ENCODE peak calls at places on chromosomes 16 and 17, in five cellular contexts. I, M, X, H and O are unnamed samples.

GRCh38 chr17:2402517-2402916 is 1.7 kb upstream of the MNT start:
- DNase-seq in X (peak; percentile 51), M (no peak), I (no peak), H (peak; percentile 19), O (no peak)

GRCh38 chr16:49051626-49052025 is 230.0 kb downstream of the CBLN1 start:
- DNase-seq in I (no peak), M (no peak), H (no peak), X (no peak), O (no peak)

GRCh38 chr16:27246439-27246838 is 22.1 kb downstream of the NSMCE1 start:
- DNase-seq in M (no peak), H (no peak), X (no peak), I (no peak), O (no peak)

GRCh38 chr16:56671706-56672105 is 2.1 kb downstream of the MT1H start:
- DNase-seq in I (no peak), M (no peak), X (no peak), H (no peak), O (no peak)

GRCh38 chr16:17970816-17971291 is 365.7 kb downstream of the NPIPA8 start:
- DNase-seq in X (no peak), I (no peak), H (no peak), M (no peak), O (no peak)

GRCh38 chr17:48045270-48046001 is 2.7 kb upstream of the NFE2L1 start:
- DNase-seq in H (peak; percentile 72), I (no peak), M (no peak), X (peak; percentile 71), O (no peak)

GRCh38 chr17:19538095-19539039 is 4.7 kb downstream of the SLC47A1 start:
- DNase-seq in M (no peak), H (peak; percentile 56), X (peak; percentile 55), I (no peak), O (no peak)

GRCh38 chr17:80468222-80468621 is 8.2 kb downstream of the NPTX1 start:
- DNase-seq in I (no peak), M (no peak), X (no peak), H (no peak), O (no peak)

GRCh38 chr17:79104898-79105600 is 30.4 kb downstream of the ENGASE start:
- DNase-seq in I (no peak), M (no peak), H (no peak), X (no peak), O (no peak)

GRCh38 chr17:74767111-74767516 is 9.0 kb downstream of the NAT9 start:
- DNase-seq in I (no peak), X (no peak), M (no peak), H (peak; percentile 60), O (no peak)

GRCh38 chr16:24463196-24463945 is 76.0 kb upstream of the RBBP6 start:
- DNase-seq in X (no peak), M (no peak), I (no peak), H (no peak), O (no peak)

GRCh38 chr17:35345926-35346771 is 27.3 kb downstream of the SLFN11 start:
- DNase-seq in I (no peak), X (peak; percentile 71), M (peak; percentile 17), H (peak; percentile 30), O (no peak)

GRCh38 chr17:73453090-73453489 is 141.3 kb upstream of the CDC42EP4 start:
- DNase-seq in H (no peak), M (no peak), X (no peak), I (no peak), O (no peak)

GRCh38 chr17:2821868-2822267 is 25.6 kb downstream of the RAP1GAP2 start:
- DNase-seq in I (no peak), X (no peak), H (no peak), M (no peak), O (no peak)

GRCh38 chr17:30005709-30006320 is 64.4 kb downstream of the EFCAB5 start:
- DNase-seq in H (no peak), X (no peak), M (no peak), I (no peak), O (no peak)

GRCh38 chr17:61393550-61393903 is 6.1 kb upstream of the TBX2 start:
- DNase-seq in I (no peak), X (no peak), M (no peak), H (no peak), O (no peak)

GRCh38 chr17:74752822-74753401 is 4.5 kb downstream of the NHERF1 start:
- DNase-seq in X (no peak), H (no peak), I (no peak), M (no peak), O (no peak)

GRCh38 chr17:28053044-28053670 is 10.7 kb downstream of the NLK start:
- DNase-seq in M (no peak), X (no peak), H (no peak), I (no peak), O (no peak)

GRCh38 chr16:87040169-87041117 is 276.7 kb downstream of the C16orf95 start:
- DNase-seq in H (no peak), M (no peak), I (no peak), X (no peak), O (no peak)

GRCh38 chr17:45016823-45017222 is 34.6 kb downstream of the DCAKD start:
- DNase-seq in H (no peak), X (no peak), M (no peak), I (no peak), O (no peak)

GRCh38 chr16:22078656-22079055 is 13.7 kb upstream of the VWA3A start:
- DNase-seq in X (no peak), M (no peak), I (no peak), H (no peak), O (no peak)
- TF ChIP-seq CTCF in X (no peak), M (no peak), I (no peak), H (no peak), O (no peak)

DNA sequence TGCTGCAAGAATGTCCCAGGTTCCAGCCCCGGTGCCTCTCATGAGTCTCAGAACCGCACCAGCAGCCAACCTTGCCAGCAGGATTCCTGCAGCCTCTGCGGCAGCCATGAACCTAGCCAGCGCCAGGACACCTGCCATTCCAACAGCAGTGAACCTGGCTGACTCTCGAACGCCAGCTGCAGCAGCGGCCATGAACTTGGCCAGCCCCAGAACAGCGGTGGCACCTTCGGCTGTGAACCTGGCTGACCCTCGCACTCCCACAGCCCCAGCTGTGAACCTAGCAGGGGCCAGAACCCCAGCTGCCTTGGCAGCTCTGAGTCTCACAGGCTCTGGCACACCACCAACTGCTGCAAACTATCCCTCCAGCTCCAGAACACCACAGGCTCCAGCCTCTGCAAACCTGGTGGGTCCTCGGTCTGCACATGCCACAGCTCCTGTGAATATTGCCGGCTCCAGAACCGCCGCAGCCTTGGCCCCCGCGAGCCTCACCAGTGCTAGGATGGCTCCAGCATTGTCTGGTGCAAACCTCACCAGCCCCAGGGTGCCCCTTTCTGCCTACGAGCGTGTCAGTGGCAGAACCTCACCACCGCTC is 9.8 kb downstream of the ELOB start:
- DNase-seq in M (no peak), X (no peak), H (peak; percentile 40), I (no peak), O (no peak)
- H3K27ac ChIP-seq in M (no peak overlapping the region), X (no peak overlapping the region), H (no peak overlapping the region), I (no peak overlapping the region), O (no peak overlapping the region)

DNA sequence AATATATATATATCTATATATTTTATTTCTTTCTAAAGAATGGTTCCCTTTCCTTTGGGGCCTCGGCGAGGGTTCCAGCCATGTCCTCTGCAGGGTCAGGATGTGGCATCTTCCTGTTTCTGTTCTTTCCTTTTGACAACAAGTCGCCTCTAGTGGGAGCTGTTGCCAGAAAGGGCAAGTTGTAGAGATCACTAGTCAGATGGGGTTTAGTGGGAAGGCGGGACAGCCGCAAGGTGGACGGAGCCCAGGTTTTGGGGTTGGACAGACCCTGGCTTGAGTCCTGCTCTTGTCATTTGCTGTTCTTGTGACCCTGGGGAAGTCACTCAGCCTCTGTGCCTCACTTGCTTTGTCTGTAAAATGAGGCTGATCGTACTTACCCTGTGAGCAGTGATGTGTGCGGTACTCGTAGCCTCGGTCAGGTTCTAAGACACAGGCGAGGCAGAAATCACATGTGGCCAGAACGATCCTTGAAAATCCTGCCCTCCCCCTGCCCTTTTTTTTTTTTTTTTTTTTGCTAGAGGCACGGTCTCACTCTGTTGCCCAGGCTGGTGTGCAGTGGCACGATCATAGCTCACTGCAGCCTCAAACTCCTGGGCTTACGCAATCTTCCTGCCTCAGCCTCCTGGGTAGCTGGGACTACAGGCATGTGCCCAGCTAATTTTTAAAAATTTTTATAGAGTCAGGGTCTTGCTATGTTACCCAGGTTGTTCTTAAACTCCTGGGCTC is 80.1 kb downstream of the ABCC6 start:
- DNase-seq in M (no peak), I (no peak), H (no peak), X (no peak), O (no peak)
- TF ChIP-seq CTCF in M (no peak), I (peak; percentile 32), H (no peak), X (no peak), O (peak; percentile 8)

GRCh38 chr17:17547210-17547764 is 44.2 kb downstream of the PEMT start:
- DNase-seq in M (no peak), I (no peak), X (no peak), H (no peak), O (no peak)
- H3K27ac ChIP-seq in M (no peak overlapping the region), I (no peak overlapping the region), X (no peak overlapping the region), H (no peak overlapping the region), O (no peak overlapping the region)

GRCh38 chr17:76546556-76547182 is 6.8 kb downstream of the PRCD start:
- DNase-seq in X (no peak), H (no peak), M (no peak), I (peak; percentile 88), O (no peak)

GRCh38 chr17:76549215-76549518 is 9.3 kb downstream of the PRCD start:
- DNase-seq in M (no peak), I (no peak), X (no peak), H (no peak), O (no peak)

GRCh38 chr17:76547183-76547641 is 7.4 kb downstream of the PRCD start:
- DNase-seq in M (peak; percentile 78), I (no peak), H (peak; percentile 53), X (peak; percentile 57), O (peak; percentile 39)

GRCh38 chr17:76548378-76549214 is 8.8 kb downstream of the PRCD start:
- DNase-seq in M (no peak), I (no peak), H (no peak), X (no peak), O (no peak)

DNA sequence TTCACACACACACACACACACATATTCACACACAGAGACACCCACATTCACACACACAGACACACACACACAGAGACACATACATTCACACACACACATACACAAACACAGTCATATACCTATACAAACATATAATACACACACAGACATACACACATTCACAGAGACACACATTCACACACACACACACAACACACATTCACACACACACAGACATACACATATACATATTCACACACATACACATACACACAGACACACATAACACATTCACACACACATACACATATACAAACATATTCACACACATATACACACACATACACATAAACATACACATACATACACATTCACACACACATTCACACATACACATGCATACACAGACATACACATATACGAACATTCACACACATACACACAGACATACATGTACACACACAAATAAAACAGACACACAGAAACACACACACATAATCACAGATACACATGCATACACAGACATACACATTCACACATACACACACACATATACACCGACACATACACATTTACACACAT is 7.9 kb downstream of the PRCD start:
- DNase-seq in I (no peak), X (no peak), M (no peak), H (no peak), O (no peak)
- TF ChIP-seq CTCF in I (no peak), X (no peak), M (peak; percentile 10), H (no peak), O (no peak)

DNA sequence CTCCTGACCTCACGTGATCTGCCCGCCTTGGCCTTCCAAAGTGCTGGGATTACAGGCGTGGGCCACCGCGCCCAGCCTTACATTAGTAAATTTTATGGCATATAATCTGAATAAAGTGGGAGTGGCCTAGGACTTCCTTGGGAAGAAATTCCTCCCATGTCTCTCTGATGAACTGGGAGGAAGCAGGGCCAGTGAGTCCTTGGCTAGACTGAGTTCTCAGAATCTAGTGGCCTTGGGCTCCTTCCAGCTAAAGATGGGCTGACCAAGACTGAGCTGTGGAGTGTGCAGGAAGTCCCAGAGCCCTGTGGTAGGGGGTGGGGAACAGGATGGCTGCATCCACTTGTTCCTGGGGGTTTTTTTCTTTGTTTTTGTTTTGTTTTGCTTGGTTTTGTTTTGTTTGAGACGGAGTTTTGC is 10.0 kb upstream of the NAGLU start:
- DNase-seq in X (no peak), M (no peak), I (no peak), H (no peak), O (no peak)
- H3K27ac ChIP-seq in X (no peak overlapping the region), M (no peak overlapping the region), I (peak overlapping the region; percentile 47), H (no peak overlapping the region), O (no peak overlapping the region)